ENCODE peak calls at places on chromosomes 4 and X, in five cellular contexts. J is IMR-90, I is HCT116, T is OCI-LY7, F is MM.1S. Q is an unnamed sample.
A peak's percentile ranks its signal among the peaks of the same experiment; 100 is the strongest.

GRCh38 chr4:3393171-3393570 is 48.6 kb upstream of the HGFAC start:
- DNase-seq in F (no peak), T (no peak), I (no peak), J (no peak), Q (no peak)

GRCh38 chrX:10072786-10073568 is 83.8 kb upstream of the CLCN4 start:
- DNase-seq in I (no peak), J (no peak), T (no peak), F (no peak), Q (no peak)

GRCh38 chr4:38765391-38765790 is 17.4 kb downstream of the TLR10 start:
- DNase-seq in T (no peak), F (no peak), J (peak; percentile 80), I (no peak), Q (peak; percentile 27)

GRCh38 chr4:42555828-42556227 is 101.1 kb downstream of the ATP8A1 start:
- DNase-seq in F (no peak), J (no peak), I (no peak), T (no peak), Q (peak; percentile 30)

GRCh38 chr4:4985036-4985435 is 34.2 kb downstream of the CYTL1 start:
- DNase-seq in J (no peak), I (no peak), F (no peak), T (no peak), Q (no peak)

GRCh38 chr4:177308125-177308524 is 1.5 kb upstream of the NEIL3 start:
- DNase-seq in I (no peak), T (no peak), J (peak; percentile 85), F (no peak), Q (peak; percentile 94)

GRCh38 chr4:186002853-186003252 is 66.1 kb upstream of the TLR3 start:
- DNase-seq in I (no peak), F (no peak), T (no peak), J (no peak), Q (no peak)

GRCh38 chr4:119314356-119314755 is 7.6 kb downstream of the FABP2 start:
- DNase-seq in T (peak; percentile 57), I (no peak), J (peak; percentile 59), F (peak; percentile 55), Q (peak; percentile 71)

GRCh38 chrX:17413228-17413627 is 38.2 kb downstream of the NHS start:
- DNase-seq in T (no peak), F (no peak), I (peak; percentile 32), J (peak; percentile 88), Q (peak; percentile 94)

GRCh38 chrX:17414057-17414658 is 39.2 kb downstream of the NHS start:
- DNase-seq in J (no peak), I (no peak), T (no peak), F (no peak), Q (no peak)

GRCh38 chrX:17415242-17415815 is 40.3 kb downstream of the NHS start:
- DNase-seq in F (no peak), T (no peak), J (no peak), I (no peak), Q (peak; percentile 76)

GRCh38 chrX:17412692-17413091 is 37.7 kb downstream of the NHS start:
- DNase-seq in F (no peak), I (peak; percentile 69), J (peak; percentile 87), T (no peak), Q (peak; percentile 87)

DNA sequence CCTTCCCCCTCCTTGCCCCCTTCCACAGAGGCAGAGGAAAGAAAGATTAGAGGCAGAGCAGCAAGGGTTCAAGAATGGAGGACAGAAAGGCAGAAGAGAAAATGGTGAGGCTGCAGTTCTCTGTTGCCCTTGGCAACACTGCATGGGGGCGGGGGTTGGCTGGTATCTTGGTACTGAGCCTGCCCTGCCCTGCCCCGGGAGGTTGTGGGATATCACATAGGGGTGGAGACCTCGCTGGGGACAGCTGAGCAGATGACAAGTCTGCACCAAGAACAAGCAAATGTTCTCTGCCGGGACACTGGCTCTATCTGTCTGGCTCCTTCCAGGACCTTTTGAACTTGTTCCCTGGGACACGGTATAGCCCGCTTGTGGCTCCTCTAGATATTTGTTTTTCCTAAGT is 39.8 kb downstream of the NHS start:
- DNase-seq in I (no peak), F (no peak), J (no peak), T (no peak), Q (no peak)
- H2AFZ ChIP-seq in I (no peak overlapping the region), F (no peak overlapping the region), J (no peak overlapping the region), T (no peak overlapping the region), Q (no peak overlapping the region)

GRCh38 chrX:3697220-3697684 is 16.2 kb downstream of the PRKX start:
- DNase-seq in F (no peak), T (no peak), I (no peak), J (no peak), Q (no peak)

GRCh38 chrX:3699841-3700381 is 13.5 kb downstream of the PRKX start:
- DNase-seq in J (no peak), I (no peak), T (peak; percentile 42), F (peak; percentile 33), Q (no peak)

GRCh38 chrX:3697701-3698279 is 15.7 kb downstream of the PRKX start:
- DNase-seq in J (peak; percentile 42), F (no peak), T (no peak), I (no peak), Q (peak; percentile 34)
- H3K4me2 ChIP-seq in J (no peak overlapping the region), F (no peak overlapping the region), T (no peak overlapping the region), I (no peak overlapping the region), Q (no peak overlapping the region)

DNA sequence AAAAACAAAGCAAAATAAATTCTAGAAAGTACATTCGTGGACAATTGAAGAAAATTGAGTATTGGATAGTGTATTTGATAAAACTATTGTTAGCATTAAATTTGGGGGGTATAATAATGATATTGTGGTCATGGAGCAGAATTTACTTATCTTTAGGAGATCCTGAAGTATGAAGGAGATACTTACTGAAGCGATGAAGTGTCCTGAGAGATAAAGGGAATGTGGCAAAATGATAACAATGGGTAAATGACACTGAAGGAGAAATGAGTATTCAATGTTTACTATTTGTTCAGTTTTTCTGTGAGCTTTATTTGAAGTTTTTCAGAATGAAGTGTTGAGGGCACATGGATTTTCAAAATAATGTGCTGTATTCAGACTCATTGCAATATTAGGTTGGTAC is 30.0 kb upstream of the BLTP1 start:
- DNase-seq in F (no peak), T (no peak), J (no peak), I (no peak), Q (no peak)
- H3K9me3 ChIP-seq in F (no peaks in the 10 kb centered on the region), T (no peaks in the 10 kb centered on the region), J (no peaks in the 10 kb centered on the region), I (no peaks in the 10 kb centered on the region), Q (no peaks in the 10 kb centered on the region)

DNA sequence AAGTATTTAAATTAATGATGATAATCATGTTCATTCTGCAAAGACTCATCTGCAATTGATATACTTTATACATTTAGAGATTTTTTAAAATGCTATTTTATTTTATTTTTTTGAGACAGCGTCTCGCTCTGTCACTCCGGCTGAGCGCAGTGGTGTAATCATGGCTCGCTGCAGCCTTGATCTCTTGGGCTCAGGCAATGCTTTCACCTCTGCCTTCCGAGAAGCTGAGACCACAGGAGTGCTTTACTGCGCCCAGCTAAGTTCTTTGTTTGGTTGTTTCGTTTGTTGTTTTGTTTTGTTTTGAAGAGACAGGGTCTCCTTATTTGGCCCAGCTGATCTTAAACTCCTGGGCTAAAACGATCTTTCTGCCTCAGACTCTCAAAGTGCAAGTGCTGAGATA is 1541.0 kb downstream of the PCDH7 start:
- DNase-seq in F (no peak), J (no peak), T (no peak), I (no peak), Q (no peak)
- H2AFZ ChIP-seq in F (no peak overlapping the region), J (no peak overlapping the region), T (no peak overlapping the region), I (no peak overlapping the region), Q (no peak overlapping the region)

GRCh38 chrX:19889582-19890342 is 2.4 kb upstream of the SH3KBP1 start:
- DNase-seq in J (peak; percentile 83), I (peak; percentile 37), F (peak; percentile 46), T (no peak), Q (peak; percentile 73)
- H3K4me2 ChIP-seq in J (no peak overlapping the region), I (peak overlapping the region; percentile 25), F (no peak overlapping the region), T (no peak overlapping the region), Q (no peak overlapping the region)

DNA sequence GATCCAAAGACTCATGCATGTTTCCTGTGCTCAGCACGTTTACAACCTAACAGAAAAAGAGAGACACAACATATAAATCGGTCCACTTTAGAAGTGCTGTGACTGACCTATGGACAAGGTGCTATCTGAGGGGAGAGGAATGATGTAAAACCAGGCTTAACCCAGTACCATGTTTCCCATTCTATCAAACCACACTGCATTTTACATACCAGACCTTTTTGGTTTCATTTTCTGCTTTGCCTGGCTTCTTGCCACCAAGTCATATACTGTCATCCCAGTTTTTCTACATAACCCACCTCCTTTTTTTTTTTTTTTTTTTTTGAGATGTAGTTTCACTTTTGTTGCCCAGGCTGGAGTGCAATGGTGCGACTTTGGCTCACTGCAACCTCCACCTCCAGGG is 82.2 kb downstream of the KLF8 start:
- DNase-seq in F (peak; percentile 58), J (no peak), T (no peak), I (no peak), Q (no peak)
- H3K9me3 ChIP-seq in F (no peaks in the 10 kb centered on the region), J (peaks cover 16% of the 10 kb centered on the region), T (no peaks in the 10 kb centered on the region), I (no peaks in the 10 kb centered on the region), Q (no peaks in the 10 kb centered on the region)

GRCh38 chr4:138889216-138889615 is 126.4 kb upstream of the NOCT start:
- DNase-seq in I (no peak), F (no peak), T (no peak), J (no peak), Q (no peak)
- H2AFZ ChIP-seq in I (no peak overlapping the region), F (no peak overlapping the region), T (no peak overlapping the region), J (no peak overlapping the region), Q (no peak overlapping the region)

Q was measured in fibroblast of lung.